ENCODE peak calls at places on chromosomes 1 and 21, in ten cellular contexts. D is HFF-Myc, K is AG09319, J is dorsolateral prefrontal cortex, S is BJ, F is H9, R is thoracic aorta, G is sigmoid colon, W is neural crest cell, A is BE2C. Y is an unnamed sample.

GRCh38 chr1:40313329-40313957 is 3.6 kb downstream of the COL9A2 start:
- DNase-seq in G (no peak), D (no peak), K (no peak), S (no peak), A (no peak), R (no peak), F (no peak), W (no peak), J (no peak), Y (no peak)

GRCh38 chr21:25528511-25528910 is 78.8 kb downstream of the MRPL39 start:
- DNase-seq in F (no peak), K (no peak), R (no peak), W (no peak), J (no peak), D (no peak), S (no peak), G (no peak), A (no peak), Y (no peak)

GRCh38 chr1:19113362-19114092 is 96.5 kb downstream of the UBR4 start:
- DNase-seq in K (no peak), R (no peak), F (peak), S (no peak), W (peak), A (peak), J (no peak), G (no peak), D (peak), Y (peak)

GRCh38 chr1:232943679-232944252 is 6.6 kb upstream of the NTPCR start:
- DNase-seq in F (no peak), G (no peak), W (no peak), K (peak), D (no peak), J (no peak), R (no peak), S (no peak), A (no peak), Y (no peak)

GRCh38 chr1:67298762-67299161 is 8.9 kb upstream of the IL12RB2 start:
- DNase-seq in A (no peak), S (no peak), R (no peak), W (no peak), D (no peak), F (no peak), J (no peak), K (no peak), G (no peak), Y (no peak)

GRCh38 chr1:66532798-66533783 is 862 bp upstream of the SGIP1 start:
- DNase-seq in W (no peak), G (peak), S (peak), R (no peak), A (peak), J (no peak), D (no peak), K (no peak), F (peak), Y (no peak)

GRCh38 chr1:199463521-199464127 is 563.9 kb upstream of the NR5A2 start:
- DNase-seq in W (no peak), K (peak), S (peak), A (peak), J (no peak), R (no peak), F (peak), G (no peak), D (peak), Y (no peak)

GRCh38 chr21:27681038-27681437 is 714.1 kb upstream of the ADAMTS5 start:
- DNase-seq in R (no peak), G (no peak), D (no peak), F (no peak), J (no peak), K (peak), W (no peak), A (no peak), S (peak), Y (no peak)

GRCh38 chr1:53572061-53572801 is 113.0 kb downstream of the DMRTB1 start:
- DNase-seq in A (peak), W (no peak), J (peak), R (no peak), G (peak), D (no peak), S (no peak), K (peak), F (no peak), Y (peak)

GRCh38 chr1:17995480-17995879 is 112.1 kb upstream of the IGSF21 start:
- DNase-seq in J (no peak), A (no peak), D (no peak), R (no peak), K (no peak), S (no peak), W (no peak), F (no peak), G (no peak), Y (no peak)

GRCh38 chr1:203354246-203354645 is 3.3 kb upstream of the FMOD start:
- DNase-seq in F (no peak), A (no peak), G (peak), R (no peak), W (no peak), K (peak), S (peak), D (no peak), J (no peak), Y (no peak)

GRCh38 chr1:232493869-232494268 is 136.1 kb downstream of the SIPA1L2 start:
- DNase-seq in J (no peak), G (no peak), R (no peak), D (no peak), F (no peak), K (no peak), S (no peak), W (no peak), A (no peak), Y (no peak)

GRCh38 chr1:87219626-87220025 is 109.1 kb upstream of the LMO4 start:
- DNase-seq in S (no peak), W (no peak), K (no peak), F (no peak), D (no peak), A (no peak), R (no peak), G (no peak), J (no peak), Y (no peak)

GRCh38 chr1:26482921-26483320 is 10.7 kb downstream of the HMGN2 start:
- DNase-seq in R (no peak), K (no peak), G (no peak), D (no peak), J (no peak), F (no peak), W (no peak), S (no peak), A (no peak), Y (no peak)

GRCh38 chr1:103108525-103109150 is 316 bp upstream of the COL11A1 start:
- DNase-seq in G (peak), R (no peak), A (no peak), J (peak), D (no peak), K (no peak), F (peak), S (no peak), W (peak), Y (no peak)

GRCh38 chr1:228280106-228280901 is 72.5 kb downstream of the OBSCN start:
- DNase-seq in D (no peak), S (no peak), A (peak), G (no peak), K (no peak), J (peak), W (no peak), R (no peak), F (peak), Y (no peak)

GRCh38 chr1:156772728-156773497 is 5.6 kb downstream of the PRCC start:
- DNase-seq in J (no peak), D (no peak), S (no peak), R (no peak), K (no peak), A (peak), G (peak), F (no peak), W (no peak), Y (no peak)

GRCh38 chr1:59574085-59574484 is 240.7 kb upstream of the HOOK1 start:
- DNase-seq in K (peak), R (no peak), W (no peak), S (peak), A (no peak), D (peak), F (no peak), G (no peak), J (no peak), Y (no peak)

GRCh38 chr1:230898748-230899147 is 30.4 kb upstream of the C1orf198 start:
- DNase-seq in J (no peak), D (no peak), W (no peak), G (no peak), K (no peak), F (no peak), R (no peak), A (no peak), S (no peak), Y (no peak)

GRCh38 chr1:27026621-27027574 is 14.2 kb upstream of the TENT5B start:
- DNase-seq in D (no peak), W (no peak), J (no peak), A (no peak), F (peak), G (no peak), K (peak), R (peak), S (peak), Y (no peak)

GRCh38 chr1:35556494-35557117 is 597 bp downstream of the KIAA0319L start:
- DNase-seq in S (no peak), D (no peak), F (no peak), W (no peak), A (no peak), J (no peak), K (no peak), R (no peak), G (no peak), Y (no peak)

GRCh38 chr1:202709276-202710041 is 795 bp downstream of the SYT2 start:
- DNase-seq in G (peak), D (no peak), F (peak), A (peak), J (no peak), K (no peak), W (no peak), R (no peak), S (no peak), Y (no peak)

GRCh38 chr1:236736761-236737160 is 50.5 kb downstream of the ACTN2 start:
- DNase-seq in J (no peak), A (no peak), W (no peak), K (no peak), D (no peak), F (no peak), S (no peak), G (no peak), R (no peak), Y (no peak)

GRCh38 chr1:236744533-236744932 is 50.6 kb upstream of the MTR start:
- DNase-seq in F (no peak), J (no peak), A (no peak), S (no peak), R (no peak), D (no peak), G (no peak), W (no peak), K (no peak), Y (no peak)

GRCh38 chr1:236746785-236747184 is 48.3 kb upstream of the MTR start:
- DNase-seq in J (no peak), A (no peak), G (no peak), R (no peak), W (no peak), D (no peak), K (no peak), F (no peak), S (no peak), Y (no peak)

GRCh38 chr1:236742421-236743160 is 52.5 kb upstream of the MTR start:
- DNase-seq in G (no peak), K (no peak), W (no peak), R (no peak), S (no peak), F (no peak), A (no peak), D (no peak), J (no peak), Y (no peak)

GRCh38 chr1:236741757-236742156 is 53.3 kb upstream of the MTR start:
- DNase-seq in F (no peak), W (no peak), D (no peak), K (no peak), S (no peak), R (no peak), J (no peak), A (peak), G (no peak), Y (no peak)
- TF ChIP-seq CTCF in F (no peak), W (no peak), D (no peak), K (no peak), S (no peak), R (no peak), J (no peak), A (no peak), G (no peak), Y (no peak)

GRCh38 chr1:10168912-10169514 is 41.4 kb upstream of the KIF1B start:
- DNase-seq in J (no peak), G (no peak), W (no peak), R (no peak), D (no peak), K (no peak), F (no peak), A (no peak), S (no peak), Y (no peak)

GRCh38 chr1:10171105-10171767 is 39.1 kb upstream of the KIF1B start:
- DNase-seq in K (no peak), G (no peak), D (no peak), S (no peak), A (no peak), F (no peak), J (no peak), R (no peak), W (no peak), Y (no peak)

GRCh38 chr1:10170362-10170665 is 40.1 kb upstream of the KIF1B start:
- DNase-seq in G (no peak), D (no peak), W (no peak), S (no peak), R (no peak), K (no peak), J (no peak), F (no peak), A (no peak), Y (no peak)

GRCh38 chr1:10171995-10172669 is 38.2 kb upstream of the KIF1B start:
- DNase-seq in R (no peak), A (no peak), K (no peak), D (no peak), S (no peak), W (no peak), F (no peak), J (no peak), G (no peak), Y (no peak)

GRCh38 chr1:10173582-10173981 is 36.8 kb upstream of the KIF1B start:
- DNase-seq in W (no peak), D (no peak), S (no peak), G (no peak), A (no peak), J (no peak), F (no peak), R (no peak), K (no peak), Y (no peak)
- TF ChIP-seq CTCF in W (no peak), D (no peak), S (no peak), G (no peak), A (no peak), J (no peak), F (no peak), R (no peak), K (no peak), Y (no peak)

GRCh38 chr1:32071758-32072621 is 749 bp upstream of the TMEM39B start:
- DNase-seq in S (no peak), J (no peak), R (no peak), A (no peak), W (peak), D (no peak), G (no peak), K (no peak), F (no peak), Y (no peak)

GRCh38 chr1:32077451-32077850 is 4.7 kb downstream of the TMEM39B start:
- DNase-seq in R (no peak), D (no peak), F (no peak), S (no peak), W (no peak), G (no peak), K (no peak), A (no peak), J (no peak), Y (no peak)

GRCh38 chr1:32074841-32075240 is 2.1 kb downstream of the TMEM39B start:
- DNase-seq in R (no peak), W (no peak), S (no peak), A (no peak), J (no peak), F (no peak), D (no peak), G (no peak), K (no peak), Y (no peak)

GRCh38 chr1:32072622-32073386 is at the start of gene TMEM39B:
- DNase-seq in G (peak), W (peak), D (peak), R (peak), S (peak), J (peak), K (peak), A (peak), F (peak), Y (peak)

GRCh38 chr1:32073387-32074229 is 869 bp downstream of the TMEM39B start:
- DNase-seq in J (no peak), A (no peak), F (no peak), K (no peak), W (no peak), S (no peak), G (no peak), R (no peak), D (no peak), Y (no peak)
- TF ChIP-seq CTCF in J (peak), A (no peak), F (peak), K (no peak), W (peak), S (peak), G (no peak), R (no peak), D (peak), Y (no peak)

DNA sequence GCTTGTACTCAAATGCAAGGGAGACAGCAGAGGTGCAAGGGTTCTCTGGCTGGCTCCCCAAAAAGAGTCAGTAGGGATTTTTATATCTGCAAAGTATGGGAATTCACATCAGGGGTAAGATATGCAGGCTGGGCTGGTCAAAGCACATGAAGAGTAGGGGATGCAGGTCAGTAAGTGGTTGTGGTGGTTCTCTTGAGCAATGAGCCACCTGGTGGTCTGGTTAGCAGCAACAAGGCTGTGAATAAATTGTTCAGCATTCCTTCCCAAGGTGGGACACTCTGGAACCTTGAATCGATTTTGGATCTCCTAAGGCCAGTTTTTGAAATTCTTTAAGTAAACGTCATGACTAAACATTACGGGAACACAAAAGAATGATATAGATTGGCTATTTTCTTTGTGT is 563.0 kb upstream of the NEGR1 start:
- DNase-seq in G (no peak), R (no peak), F (peak), A (no peak), S (no peak), J (no peak), K (no peak), W (no peak), D (no peak), Y (no peak)
- TF ChIP-seq CTCF in G (no peak), R (no peak), F (peak), A (peak), S (no peak), J (no peak), K (no peak), W (peak), D (peak), Y (peak)

GRCh38 chr1:13748610-13749505 is 48.9 kb downstream of the PRDM2 start:
- DNase-seq in A (peak), D (peak), F (peak), J (peak), K (peak), S (peak), G (peak), W (peak), R (peak), Y (peak)
- TF ChIP-seq CTCF in A (no peak), D (no peak), F (peak), J (peak), K (peak), S (peak), G (no peak), W (peak), R (no peak), Y (peak)